ENCODE peak calls at places on chromosomes 11 and 22, in nine cellular contexts. E, R, V, X, W, G, U, T and F are unnamed samples.

GRCh38 chr11:31812392-31813241 is 1.5 kb upstream of the PAX6 start:
- DNase-seq in T (no peak), R (peak), V (no peak), G (no peak), W (no peak), E (no peak), U (no peak), X (no peak), F (no peak)

GRCh38 chr11:1924121-1924520 is 4.6 kb downstream of the TNNT3 start:
- DNase-seq in U (no peak), G (no peak), V (no peak), E (no peak), X (no peak), W (no peak), T (no peak), R (no peak), F (no peak)

GRCh38 chr11:130198964-130199363 is 39.4 kb downstream of the ST14 start:
- DNase-seq in R (no peak), X (no peak), W (no peak), E (no peak), U (no peak), T (no peak), V (no peak), G (no peak), F (no peak)

GRCh38 chr11:9601041-9601875 is 27.8 kb downstream of the WEE1 start:
- DNase-seq in V (no peak), G (peak), U (peak), E (peak), T (peak), R (no peak), X (peak), W (peak), F (no peak)

GRCh38 chr11:117898059-117898458 is 21.6 kb upstream of the FXYD6 start:
- DNase-seq in X (no peak), V (no peak), W (no peak), U (no peak), E (no peak), G (no peak), T (no peak), R (no peak), F (no peak)

GRCh38 chr11:115409691-115410220 is 94.5 kb downstream of the CADM1 start:
- DNase-seq in T (no peak), W (no peak), G (no peak), U (peak), V (no peak), R (no peak), E (no peak), X (no peak), F (no peak)

GRCh38 chr11:37449146-37449545 is 851.1 kb upstream of the RAG2 start:
- DNase-seq in E (no peak), V (no peak), W (peak), T (no peak), X (no peak), G (peak), U (peak), R (peak), F (no peak)

GRCh38 chr11:25970726-25971508 is 361.0 kb upstream of the ANO3 start:
- DNase-seq in U (no peak), E (no peak), G (no peak), X (no peak), W (no peak), T (no peak), V (no peak), R (peak), F (no peak)

GRCh38 chr22:36409911-36410756 is 22.4 kb upstream of the MYH9 start:
- DNase-seq in E (peak), G (no peak), W (no peak), V (peak), T (peak), U (no peak), R (peak), X (peak), F (no peak)

GRCh38 chr11:111039982-111040381 is 205.5 kb upstream of the POU2AF2 start:
- DNase-seq in E (no peak), V (no peak), R (no peak), T (no peak), G (no peak), U (no peak), X (no peak), W (no peak), F (no peak)

GRCh38 chr11:20158597-20159257 is 1.5 kb downstream of the DBX1 start:
- DNase-seq in V (peak), X (peak), U (peak), R (peak), W (peak), G (peak), E (no peak), T (no peak), F (peak)

GRCh38 chr22:39546889-39547586 is 14.5 kb upstream of the RPS19BP1 start:
- DNase-seq in E (no peak), R (peak), X (no peak), G (no peak), T (no peak), U (peak), V (no peak), W (peak), F (no peak)

GRCh38 chr11:121415861-121416260 is 36.3 kb upstream of the SORL1 start:
- DNase-seq in X (no peak), E (no peak), G (no peak), T (no peak), U (no peak), R (peak), V (no peak), W (no peak), F (no peak)

GRCh38 chr11:117449111-117449693 is 121.5 kb downstream of the CEP164 start:
- DNase-seq in X (no peak), W (peak), U (no peak), T (no peak), G (peak), E (no peak), V (no peak), R (no peak), F (no peak)

GRCh38 chr11:31995525-31996123 is 95.2 kb upstream of the RCN1 start:
- DNase-seq in G (peak), X (no peak), T (no peak), R (peak), W (peak), U (peak), V (no peak), E (no peak), F (no peak)

GRCh38 chr11:86741489-86742435 is 58.6 kb upstream of the PRSS23 start:
- DNase-seq in U (peak), E (no peak), R (peak), V (no peak), W (peak), T (no peak), X (no peak), G (peak), F (no peak)

GRCh38 chr11:19715373-19715772 is 2.7 kb downstream of the NAV2 start:
- DNase-seq in V (no peak), U (peak), W (peak), R (peak), G (peak), E (no peak), X (no peak), T (no peak), F (peak)

GRCh38 chr11:122116591-122116990 is 576 bp upstream of the BLID start:
- DNase-seq in U (no peak), X (no peak), V (no peak), R (no peak), T (no peak), E (no peak), W (no peak), G (no peak), F (no peak)

GRCh38 chr11:34600339-34601084 is 20.4 kb upstream of the EHF start:
- DNase-seq in R (no peak), U (peak), E (no peak), T (no peak), W (peak), X (no peak), V (peak), G (peak), F (no peak)

GRCh38 chr11:103109818-103110388 is 677 bp downstream of the DYNC2H1 start:
- DNase-seq in G (no peak), T (peak), V (no peak), W (peak), E (no peak), R (no peak), U (no peak), X (peak), F (no peak)

GRCh38 chr22:46422896-46423295 is 87.4 kb downstream of the TRMU start:
- DNase-seq in R (no peak), W (no peak), X (no peak), U (no peak), G (no peak), T (no peak), E (no peak), V (peak), F (no peak)

GRCh38 chr22:31162015-31162765 is 2.2 kb downstream of the RNF185 start:
- DNase-seq in E (no peak), R (no peak), X (no peak), G (no peak), U (no peak), W (no peak), V (no peak), T (no peak), F (no peak)

GRCh38 chr11:12706531-12707499 is 32.6 kb downstream of the TEAD1 start:
- DNase-seq in X (no peak), W (no peak), G (no peak), E (no peak), T (no peak), R (no peak), U (no peak), V (no peak), F (no peak)

GRCh38 chr11:65646921-65647701 is 9.2 kb downstream of the SIPA1 start:
- DNase-seq in T (no peak), W (no peak), G (no peak), R (peak), U (no peak), E (no peak), X (no peak), V (peak), F (no peak)

GRCh38 chr11:75495749-75496641 is 29.7 kb downstream of the GDPD5 start:
- DNase-seq in R (peak), V (no peak), T (no peak), E (no peak), G (peak), U (no peak), W (no peak), X (no peak), F (no peak)

GRCh38 chr11:96246718-96247540 is 96.1 kb downstream of the MAML2 start:
- DNase-seq in T (no peak), G (peak), W (no peak), X (no peak), U (peak), R (peak), E (no peak), V (no peak), F (no peak)

GRCh38 chr22:48699531-48699930 is 1128.1 kb downstream of the BRD1 start:
- DNase-seq in W (no peak), U (no peak), R (no peak), X (no peak), T (no peak), G (no peak), V (no peak), E (no peak), F (no peak)

GRCh38 chr22:44862981-44863860 is 110.8 kb downstream of the ARHGAP8 start:
- DNase-seq in T (no peak), W (no peak), R (no peak), G (no peak), U (no peak), V (no peak), X (no peak), E (no peak), F (no peak)

GRCh38 chr11:66080055-66080817 is 10.2 kb downstream of the PACS1 start:
- DNase-seq in R (peak), W (peak), V (no peak), T (peak), U (peak), E (no peak), X (peak), G (peak), F (no peak)

GRCh38 chr11:78460468-78460867 is 42.8 kb upstream of the GAB2 start:
- DNase-seq in U (peak), X (no peak), V (no peak), E (no peak), G (peak), T (no peak), R (peak), W (peak), F (no peak)

GRCh38 chr22:44600386-44600785 is 101.6 kb upstream of the PRR5 start:
- DNase-seq in G (no peak), W (no peak), X (no peak), R (no peak), T (no peak), V (no peak), U (no peak), E (no peak), F (no peak)

GRCh38 chr11:285894-286220 is 3.1 kb upstream of the PGGHG start:
- DNase-seq in X (no peak), W (no peak), T (no peak), U (no peak), G (no peak), E (no peak), R (no peak), V (no peak), F (no peak)

GRCh38 chr22:25930710-25931353 is 188.8 kb downstream of the MYO18B start:
- DNase-seq in T (no peak), E (no peak), W (no peak), V (no peak), R (no peak), G (no peak), U (no peak), X (no peak), F (no peak)

GRCh38 chr11:92941676-92942571 is 27.5 kb upstream of the MTNR1B start:
- DNase-seq in R (peak), E (no peak), T (peak), V (no peak), G (peak), W (peak), X (no peak), U (peak), F (no peak)

GRCh38 chr11:27385245-27385644 is 22.2 kb upstream of the CCDC34 start:
- DNase-seq in R (no peak), T (no peak), X (no peak), U (peak), E (no peak), V (no peak), W (peak), G (peak), F (peak)

GRCh38 chr22:24106385-24107381 is 74.6 kb upstream of the SUSD2 start:
- DNase-seq in E (peak), G (no peak), U (no peak), V (peak), W (no peak), T (no peak), R (no peak), X (peak), F (no peak)

GRCh38 chr22:30947163-30947820 is 21.3 kb downstream of the MORC2 start:
- DNase-seq in G (no peak), T (no peak), W (no peak), R (no peak), X (no peak), E (no peak), U (no peak), V (no peak), F (no peak)

GRCh38 chr11:106473089-106473722 is 395.7 kb downstream of the AASDHPPT start:
- DNase-seq in W (peak), U (peak), G (peak), E (no peak), T (no peak), V (no peak), R (peak), X (no peak), F (peak)